ENCODE peak calls at places on chromosome X, in five cellular contexts. A, E, F, W and Q are unnamed samples. For H3K9me3, the result is how much of the 10 kb centered on the place peaks cover.

GRCh38 chrX:40167240-40168182 is 69.8 kb upstream of the BCOR start:
- DNase-seq in F (no peak), A (no peak), W (no peak), E (peak), Q (no peak)

GRCh38 chrX:14630724-14631123 is 101.4 kb downstream of the GLRA2 start:
- DNase-seq in E (no peak), F (no peak), W (no peak), A (no peak), Q (no peak)

GRCh38 chrX:39705299-39705698 is 392.5 kb downstream of the BCOR start:
- DNase-seq in E (peak), W (peak), F (peak), A (no peak), Q (no peak)

GRCh38 chrX:84099120-84099519 is 88.9 kb downstream of the RPS6KA6 start:
- DNase-seq in W (no peak), F (no peak), A (no peak), E (no peak), Q (no peak)

GRCh38 chrX:52574416-52575275 is 57.8 kb upstream of the XAGE1B start:
- DNase-seq in A (no peak), W (peak), E (no peak), F (no peak), Q (peak)

GRCh38 chrX:133150730-133151129 is 53.8 kb upstream of the USP26 start:
- DNase-seq in F (no peak), A (no peak), W (no peak), E (no peak), Q (no peak)

GRCh38 chrX:136662104-136662503 is 14.1 kb downstream of the CD40LG start:
- DNase-seq in E (no peak), A (no peak), F (no peak), W (no peak), Q (no peak)

GRCh38 chrX:134990475-134991473 is at the start of gene SMIM10:
- DNase-seq in E (peak), W (peak), A (no peak), F (peak), Q (peak)

GRCh38 chrX:77962068-77962902 is 7.2 kb downstream of the PGAM4 start:
- DNase-seq in E (no peak), W (peak), F (no peak), A (no peak), Q (no peak)

GRCh38 chrX:143580266-143580665 is 55.6 kb downstream of the SLITRK4 start:
- DNase-seq in W (no peak), A (no peak), F (no peak), E (no peak), Q (no peak)

GRCh38 chrX:24426340-24426913 is 38.7 kb upstream of the PDK3 start:
- DNase-seq in E (no peak), A (no peak), W (no peak), F (no peak), Q (no peak)

GRCh38 chrX:46039526-46039925 is 505.7 kb downstream of the ZNF674 start:
- DNase-seq in E (no peak), F (no peak), A (no peak), W (no peak), Q (no peak)

GRCh38 chrX:13093489-13094140 is 49.2 kb upstream of the FAM9C start:
- DNase-seq in W (no peak), E (no peak), A (peak), F (no peak), Q (no peak)

GRCh38 chrX:13091111-13091765 is 46.8 kb upstream of the FAM9C start:
- DNase-seq in A (no peak), E (no peak), W (no peak), F (no peak), Q (no peak)

GRCh38 chrX:13094374-13094773 is 50.0 kb upstream of the FAM9C start:
- DNase-seq in A (no peak), E (no peak), F (no peak), W (no peak), Q (no peak)

GRCh38 chrX:13092455-13092941 is 48.1 kb upstream of the FAM9C start:
- DNase-seq in F (no peak), E (no peak), A (peak), W (no peak), Q (peak)

GRCh38 chrX:13094780-13095425 is 50.5 kb upstream of the FAM9C start:
- DNase-seq in W (peak), A (no peak), E (no peak), F (no peak), Q (no peak)
- H3K27ac ChIP-seq in W (no peak), A (peak), E (no peak), F (peak), Q (no peak)

GRCh38 chrX:10126044-10126443 is 30.7 kb upstream of the CLCN4 start:
- DNase-seq in E (no peak), F (no peak), W (no peak), A (no peak), Q (no peak)

GRCh38 chrX:10121787-10122186 is 35.0 kb upstream of the CLCN4 start:
- DNase-seq in E (no peak), F (no peak), W (no peak), A (no peak), Q (no peak)

GRCh38 chrX:10126834-10127233 is 29.9 kb upstream of the CLCN4 start:
- DNase-seq in W (no peak), A (no peak), E (no peak), F (no peak), Q (no peak)

GRCh38 chrX:10125248-10125615 is 31.5 kb upstream of the CLCN4 start:
- DNase-seq in F (no peak), A (no peak), W (no peak), E (no peak), Q (no peak)

DNA sequence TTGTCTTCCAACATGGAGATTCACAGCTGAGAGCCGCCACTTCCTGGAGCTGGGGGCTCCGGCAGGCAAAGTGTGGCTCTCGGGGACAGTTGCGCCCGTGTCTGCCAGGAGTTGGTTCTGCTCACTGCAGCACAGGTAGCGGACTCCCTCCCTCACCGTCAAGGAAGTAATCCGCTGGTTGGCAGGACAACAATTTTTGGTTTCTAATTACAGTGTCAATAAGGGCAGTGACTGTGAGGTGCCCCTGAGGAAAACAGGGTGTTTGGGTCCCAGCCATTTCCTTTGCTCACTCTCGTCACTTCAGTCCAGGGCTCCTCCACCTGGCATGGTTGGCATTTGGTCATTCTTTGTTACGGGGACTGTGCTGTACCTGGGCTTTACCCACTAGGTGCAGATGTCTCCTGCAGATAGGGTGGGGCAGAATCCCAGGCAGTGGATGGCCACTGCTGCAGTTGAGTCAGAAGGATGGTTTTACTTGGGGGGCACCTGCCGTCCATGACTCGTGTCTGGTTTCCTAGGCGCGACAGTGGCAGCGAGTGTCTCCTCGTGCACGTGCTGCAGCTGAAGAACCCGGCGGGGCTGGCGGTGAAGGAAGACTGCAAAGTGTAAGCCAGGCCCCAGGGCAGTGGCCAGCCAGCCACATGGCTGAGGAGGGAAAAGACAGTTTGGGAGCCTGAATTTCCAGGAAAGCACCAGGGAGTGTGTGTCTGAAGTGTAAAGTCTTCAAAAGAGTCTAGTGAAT is 32.1 kb upstream of the CLCN4 start:
- DNase-seq in E (no peak), F (no peak), W (no peak), A (no peak), Q (no peak)
- H3K9me3 ChIP-seq in E (under half), F (under half), W (under half), A (under half), Q (under half)

DNA sequence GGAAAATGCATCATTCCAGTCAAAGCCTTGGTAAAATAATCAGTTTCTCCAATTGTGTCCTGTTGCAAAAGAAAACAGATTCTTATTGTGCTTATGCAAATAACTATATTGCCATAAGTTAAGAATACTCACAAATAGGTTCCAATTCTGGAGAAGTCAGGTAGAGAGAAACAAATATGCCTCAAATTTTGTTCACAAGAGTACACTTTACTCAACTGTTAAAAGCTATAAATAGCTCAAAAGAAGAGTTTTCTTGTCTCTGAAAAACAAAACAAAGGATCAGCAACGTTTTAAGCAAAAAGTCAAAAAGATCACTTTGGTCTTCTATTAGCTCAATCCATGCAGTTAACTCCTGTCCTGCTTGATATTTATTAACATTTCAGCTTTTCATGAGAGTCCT is 21.9 kb downstream of the SYTL5 start:
- DNase-seq in E (no peak), F (no peak), W (no peak), A (no peak), Q (no peak)
- H3K4me3 ChIP-seq in E (no peak), F (no peak), W (no peak), A (no peak), Q (no peak)

GRCh38 chrX:9392445-9392844 is 72.4 kb upstream of the TBL1X start:
- DNase-seq in W (peak), A (no peak), E (no peak), F (no peak), Q (no peak)
- H3K27ac ChIP-seq in W (no peak), A (no peak), E (no peak), F (no peak), Q (no peak)

GRCh38 chrX:42973321-42973720 is 195.4 kb upstream of the PPP1R2C start:
- DNase-seq in W (no peak), A (no peak), F (no peak), E (no peak), Q (no peak)

GRCh38 chrX:42976729-42977366 is 198.9 kb upstream of the PPP1R2C start:
- DNase-seq in E (no peak), A (no peak), W (peak), F (no peak), Q (no peak)

GRCh38 chrX:42978655-42979379 is 200.9 kb upstream of the PPP1R2C start:
- DNase-seq in A (no peak), E (no peak), W (peak), F (no peak), Q (no peak)

DNA sequence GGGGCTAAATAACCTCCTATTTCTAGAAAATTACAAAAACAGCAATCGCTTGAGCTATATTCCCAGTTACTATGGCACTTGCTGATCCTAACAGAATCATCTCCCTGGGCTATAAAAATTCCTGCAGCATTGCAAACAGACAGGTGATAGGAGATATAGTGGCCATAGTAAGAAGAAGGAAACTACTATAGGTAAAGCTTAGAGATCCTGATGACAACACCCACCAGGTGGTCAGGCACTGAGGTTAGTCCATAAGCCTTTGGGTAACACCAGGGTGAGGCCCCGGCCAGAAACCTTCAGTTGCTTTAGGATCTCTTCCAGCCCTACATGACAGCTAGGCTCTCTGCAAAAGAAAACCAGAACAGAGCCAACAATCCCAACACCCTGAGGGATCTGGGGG is 197.9 kb upstream of the PPP1R2C start:
- DNase-seq in F (no peak), W (no peak), E (no peak), A (no peak), Q (no peak)
- H3K9me3 ChIP-seq in F (under half), W (under half), E (under half), A (under half), Q (under half)

GRCh38 chrX:153829549-153829798 is 870 bp downstream of the PDZD4 start:
- DNase-seq in F (no peak), A (no peak), W (no peak), E (no peak), Q (no peak)

GRCh38 chrX:153830632-153831434 is 489 bp upstream of the PDZD4 start:
- DNase-seq in E (no peak), A (no peak), F (no peak), W (no peak), Q (no peak)

GRCh38 chrX:153828723-153829548 is 1.4 kb downstream of the PDZD4 start:
- DNase-seq in W (no peak), E (no peak), A (no peak), F (no peak), Q (no peak)

GRCh38 chrX:153831435-153832150 is 1.2 kb upstream of the PDZD4 start:
- DNase-seq in F (no peak), A (no peak), W (no peak), E (no peak), Q (no peak)

GRCh38 chrX:153829799-153830631 is at the start of gene PDZD4:
- DNase-seq in E (no peak), A (no peak), W (no peak), F (no peak), Q (no peak)
- H3K4me3 ChIP-seq in E (peak), A (peak), W (no peak), F (peak), Q (peak)

DNA sequence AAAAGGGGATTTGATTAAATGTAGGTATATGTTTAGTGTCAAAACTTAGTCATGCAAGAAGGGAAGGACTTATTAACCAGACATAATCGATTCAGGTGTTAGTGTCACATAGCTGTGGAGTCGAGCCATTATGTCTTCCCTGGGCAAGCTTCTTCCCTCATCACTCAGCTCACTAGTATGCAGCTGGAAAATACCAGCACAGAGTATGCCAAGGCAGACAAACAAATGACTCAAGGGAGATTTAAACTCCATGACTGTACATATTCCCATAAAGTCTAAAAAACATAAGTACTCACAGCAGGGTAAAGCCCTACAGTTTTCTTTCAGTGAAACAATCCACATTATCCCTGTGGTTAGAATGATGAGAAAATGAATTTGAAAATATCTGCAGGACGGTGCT is 304.5 kb downstream of the CBLL2 start:
- DNase-seq in W (peak), F (no peak), A (no peak), E (no peak), Q (no peak)
- H3K27ac ChIP-seq in W (no peak), F (no peak), A (no peak), E (no peak), Q (no peak)